ENCODE peak calls at places on chromosomes 13 and 19, in five cellular contexts. R is GM12878, F is A549, C is transverse colon, G is suprapubic skin. P is an unnamed sample.

GRCh38 chr13:36795463-36795862 is 23.6 kb upstream of the RFXAP start:
- DNase-seq in R (no peak), F (no peak), C (no peak), G (no peak), P (no peak)

GRCh38 chr19:16328824-16329482 is 4.3 kb downstream of the KLF2 start:
- DNase-seq in R (no peak), F (no peak), C (no peak), G (peak; percentile 72), P (no peak)

GRCh38 chr13:112890316-112891131 is 78.5 kb upstream of the MCF2L start:
- DNase-seq in R (no peak), F (no peak), C (no peak), G (no peak), P (no peak)

GRCh38 chr13:23695711-23696512 is 125.7 kb downstream of the TNFRSF19 start:
- DNase-seq in R (no peak), F (no peak), C (no peak), G (no peak), P (no peak)

GRCh38 chr13:114019367-114019766 is 45.5 kb upstream of the C13orf46 start:
- DNase-seq in R (no peak), F (peak; percentile 25), C (no peak), G (no peak), P (no peak)

GRCh38 chr13:89518289-89519077 is 1829.0 kb upstream of the MIR17HG start:
- DNase-seq in R (no peak), F (no peak), C (no peak), G (no peak), P (no peak)

GRCh38 chr13:26571518-26571917 is 14.0 kb downstream of the WASF3 start:
- DNase-seq in R (no peak), F (no peak), C (no peak), G (no peak), P (no peak)

GRCh38 chr13:91406619-91407018 is 8.2 kb downstream of the GPC5 start:
- DNase-seq in R (no peak), F (peak; percentile 2), C (no peak), G (no peak), P (no peak)

GRCh38 chr13:40342901-40343300 is 323.5 kb downstream of the FOXO1 start:
- DNase-seq in R (no peak), F (no peak), C (no peak), G (no peak), P (no peak)

GRCh38 chr19:42540071-42540553 is 11.8 kb upstream of the CEACAM1 start:
- DNase-seq in R (no peak), F (no peak), C (no peak), G (no peak), P (peak; percentile 1)

GRCh38 chr19:12000152-12000981 is 35.1 kb downstream of the ZNF433 start:
- DNase-seq in R (peak; percentile 85), F (no peak), C (no peak), G (no peak), P (no peak)

GRCh38 chr13:112575680-112576079 is 12.3 kb downstream of the TUBGCP3 start:
- DNase-seq in R (no peak), F (no peak), C (no peak), G (no peak), P (no peak)

GRCh38 chr19:11226716-11227166 is 12.7 kb upstream of the ANGPTL8 start:
- DNase-seq in R (no peak), F (no peak), C (no peak), G (no peak), P (no peak)

GRCh38 chr13:99151516-99151915 is 49.1 kb upstream of the UBAC2 start:
- DNase-seq in R (no peak), F (peak; percentile 50), C (no peak), G (no peak), P (no peak)

GRCh38 chr19:19256072-19256969 is 16.8 kb downstream of the TM6SF2 start:
- DNase-seq in R (no peak), F (no peak), C (no peak), G (peak; percentile 56), P (no peak)
- TF ChIP-seq EP300 in R (no peak), F (no peak), C (no peak), G (no peak), P (no peak)

DNA sequence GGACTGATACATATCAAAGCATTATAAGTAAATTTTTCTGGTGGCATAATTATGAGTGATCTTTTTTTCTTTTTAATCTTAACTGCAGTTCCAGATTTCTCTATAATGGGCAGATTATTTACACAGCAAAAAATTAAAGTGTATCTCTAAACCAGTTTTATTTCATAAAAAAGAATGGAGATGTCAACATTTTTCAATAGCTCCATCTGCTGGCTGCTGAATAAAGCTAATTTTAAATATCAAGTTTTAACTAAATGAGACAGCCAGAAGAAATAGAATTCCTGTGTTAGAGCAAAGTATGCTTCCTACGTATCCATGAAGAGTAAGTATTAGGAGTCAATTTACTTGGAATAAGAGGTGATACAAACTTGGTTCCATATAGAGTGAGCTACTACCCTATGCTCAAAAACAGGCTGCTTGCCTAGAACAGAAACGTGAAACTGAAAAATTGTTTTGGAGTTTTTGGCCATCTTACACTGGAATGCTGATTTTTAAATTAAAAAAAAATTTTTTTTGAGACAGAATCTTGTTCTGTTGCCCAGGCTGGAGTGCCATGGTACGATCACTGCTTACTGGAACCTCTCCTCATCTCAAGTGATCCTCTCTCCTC is 5.0 kb upstream of the PDS5B start:
- DNase-seq in R (no peak), F (no peak), C (no peak), G (no peak), P (no peak)
- TF ChIP-seq CTCF in R (peak; percentile 40), F (peak; percentile 50), C (peak; percentile 42), G (no peak), P (peak; percentile 51)

GRCh38 chr19:46845959-46846459 is 4.6 kb downstream of the AP2S1 start:
- DNase-seq in R (no peak), F (no peak), C (no peak), G (peak; percentile 63), P (no peak)

GRCh38 chr19:46847528-46847927 is 3.1 kb downstream of the AP2S1 start:
- DNase-seq in R (no peak), F (no peak), C (no peak), G (peak; percentile 28), P (no peak)

GRCh38 chr19:46842791-46843190 is 7.9 kb downstream of the AP2S1 start:
- DNase-seq in R (no peak), F (no peak), C (no peak), G (no peak), P (no peak)

GRCh38 chr19:46841458-46842083 is 9.1 kb downstream of the AP2S1 start:
- DNase-seq in R (no peak), F (no peak), C (peak; percentile 39), G (no peak), P (peak; percentile 35)

DNA sequence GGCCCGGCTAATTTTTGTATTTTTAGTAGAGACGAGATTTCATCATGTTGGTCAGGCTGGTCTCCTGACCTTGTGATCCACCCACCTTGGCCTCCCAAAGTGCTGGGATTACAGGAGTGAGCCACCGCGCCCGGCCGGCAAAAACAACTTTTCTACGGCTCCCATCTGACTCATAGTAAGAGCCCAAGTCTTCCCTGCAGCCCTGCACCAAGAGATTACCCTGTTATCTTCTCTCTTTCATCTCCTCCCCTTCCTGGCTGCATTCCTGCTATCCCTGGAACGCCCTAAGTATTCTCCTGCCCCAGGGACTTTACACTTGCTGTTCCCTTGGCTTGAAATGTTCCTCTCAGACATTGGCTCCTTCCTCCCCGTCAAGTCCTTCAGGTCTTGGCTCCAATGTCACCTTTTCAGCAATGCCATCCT is 6.6 kb downstream of the AP2S1 start:
- DNase-seq in R (no peak), F (no peak), C (no peak), G (no peak), P (no peak)
- TF ChIP-seq EP300 in R (no peak), F (no peak), C (no peak), G (no peak), P (no peak)

DNA sequence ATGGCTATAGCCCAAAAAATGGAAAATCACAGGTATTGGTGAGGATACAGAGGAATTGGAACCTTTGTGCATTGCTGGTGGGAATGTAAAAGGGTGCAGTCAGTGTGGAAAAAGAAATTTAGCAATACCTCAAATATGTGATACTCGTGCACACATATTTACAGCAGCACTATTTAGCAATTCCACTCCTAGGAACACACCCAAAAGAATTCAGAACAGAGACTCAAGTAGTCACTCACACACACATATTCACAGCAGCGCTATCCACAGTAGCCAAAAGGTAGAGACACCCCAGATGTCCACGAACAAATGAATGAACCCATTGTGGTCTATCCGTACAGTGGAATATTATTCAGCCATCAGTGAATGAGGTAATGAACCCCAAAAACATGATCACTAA is 114.0 kb downstream of the COL4A2 start:
- DNase-seq in R (no peak), F (no peak), C (no peak), G (no peak), P (no peak)
- TF ChIP-seq CTCF in R (no peak), F (no peak), C (no peak), G (no peak), P (no peak)

DNA sequence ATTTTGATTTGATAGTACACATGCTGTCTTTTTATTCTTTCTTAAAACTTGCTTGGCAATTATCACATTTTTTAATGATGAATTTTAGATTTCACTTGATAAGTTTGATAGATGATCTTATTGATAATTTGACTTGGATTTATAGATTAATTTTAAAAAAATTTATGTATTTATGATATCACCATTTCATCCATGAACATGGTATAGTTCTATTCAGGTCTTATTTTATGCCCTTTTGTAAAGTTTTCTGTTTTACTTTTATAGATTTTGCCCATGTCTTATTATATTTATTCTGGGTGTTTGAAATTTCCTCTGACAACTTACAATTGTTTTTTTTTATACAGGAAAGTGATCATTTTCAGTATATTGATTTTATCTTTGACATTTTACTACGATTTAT is 39.5 kb downstream of the ZNF536 start:
- DNase-seq in R (no peak), F (no peak), C (no peak), G (no peak), P (no peak)
- TF ChIP-seq EP300 in R (no peak), F (no peak), C (no peak), G (no peak), P (no peak)

GRCh38 chr13:92574499-92574898 is 652.1 kb upstream of the GPC6 start:
- DNase-seq in R (no peak), F (no peak), C (no peak), G (no peak), P (no peak)

GRCh38 chr13:92572190-92572589 is 654.4 kb upstream of the GPC6 start:
- DNase-seq in R (no peak), F (no peak), C (no peak), G (no peak), P (no peak)

GRCh38 chr13:92578358-92578757 is 648.2 kb upstream of the GPC6 start:
- DNase-seq in R (no peak), F (no peak), C (no peak), G (no peak), P (no peak)

GRCh38 chr13:92575782-92576181 is 650.8 kb upstream of the GPC6 start:
- DNase-seq in R (no peak), F (no peak), C (no peak), G (no peak), P (no peak)

GRCh38 chr13:92573467-92574057 is 653.0 kb upstream of the GPC6 start:
- DNase-seq in R (no peak), F (peak; percentile 0), C (no peak), G (no peak), P (no peak)
- TF ChIP-seq CTCF in R (peak; percentile 17), F (no peak), C (no peak), G (no peak), P (no peak)

P was measured in stomach.